ENCODE peak calls at places on chromosomes 3 and 15, in six cellular contexts. N, L, O, G, R and S are unnamed samples.

GRCh38 chr3:170467560-170467959 is 48.9 kb downstream of the CLDN11 start:
- DNase-seq in N (no peak), R (no peak), O (no peak), L (no peak), G (no peak), S (no peak)

GRCh38 chr3:69086133-69086722 is 1.5 kb downstream of the ARL6IP5 start:
- DNase-seq in L (peak), R (peak), O (peak), G (peak), N (peak), S (peak)

GRCh38 chr15:51341366-51342248 is at the start of gene GLDN:
- DNase-seq in O (peak), G (peak), N (peak), L (peak), R (no peak), S (no peak)

GRCh38 chr15:45102226-45102625 is 11.7 kb downstream of the DUOX2 start:
- DNase-seq in O (no peak), L (no peak), R (peak), G (no peak), N (peak), S (no peak)

GRCh38 chr3:46298871-46299607 is 54.9 kb upstream of the CCR2 start:
- DNase-seq in O (no peak), L (no peak), G (no peak), N (no peak), R (no peak), S (no peak)

GRCh38 chr3:185693985-185694675 is 108.0 kb downstream of the SENP2 start:
- DNase-seq in G (no peak), R (no peak), N (no peak), L (peak), O (no peak), S (no peak)

GRCh38 chr3:134852893-134853351 is 57.9 kb downstream of the EPHB1 start:
- DNase-seq in G (no peak), N (no peak), R (no peak), O (no peak), L (no peak), S (no peak)

GRCh38 chr15:91706366-91707032 is 147.0 kb upstream of the SLCO3A1 start:
- DNase-seq in L (peak), O (peak), N (peak), G (peak), R (peak), S (peak)

GRCh38 chr3:8653800-8654408 is 9.3 kb upstream of the SSUH2 start:
- DNase-seq in N (no peak), L (no peak), G (no peak), R (no peak), O (no peak), S (no peak)

GRCh38 chr3:136023264-136023978 is 57.9 kb downstream of the PPP2R3A start:
- DNase-seq in O (peak), G (no peak), L (no peak), N (no peak), R (no peak), S (peak)

GRCh38 chr3:42681361-42682038 is 3.8 kb upstream of the KLHL40 start:
- DNase-seq in G (peak), L (no peak), R (no peak), N (no peak), O (no peak), S (no peak)

GRCh38 chr15:77634266-77634962 is 1.7 kb upstream of the LINGO1 start:
- DNase-seq in R (no peak), G (peak), O (peak), N (peak), L (peak), S (peak)

GRCh38 chr15:63233667-63234419 is 43.6 kb upstream of the APH1B start:
- DNase-seq in R (no peak), N (no peak), G (no peak), O (no peak), L (peak), S (no peak)

GRCh38 chr15:25884354-25884753 is 21.2 kb upstream of the ATP10A start:
- DNase-seq in G (no peak), L (no peak), R (no peak), O (no peak), N (no peak), S (no peak)

GRCh38 chr3:24521306-24522154 is 26.9 kb upstream of the THRB start:
- DNase-seq in N (peak), R (peak), G (peak), L (peak), O (peak), S (no peak)
- TF ChIP-seq CTCF in N (no peak), R (no peak), G (peak), L (no peak), O (peak), S (no peak)

DNA sequence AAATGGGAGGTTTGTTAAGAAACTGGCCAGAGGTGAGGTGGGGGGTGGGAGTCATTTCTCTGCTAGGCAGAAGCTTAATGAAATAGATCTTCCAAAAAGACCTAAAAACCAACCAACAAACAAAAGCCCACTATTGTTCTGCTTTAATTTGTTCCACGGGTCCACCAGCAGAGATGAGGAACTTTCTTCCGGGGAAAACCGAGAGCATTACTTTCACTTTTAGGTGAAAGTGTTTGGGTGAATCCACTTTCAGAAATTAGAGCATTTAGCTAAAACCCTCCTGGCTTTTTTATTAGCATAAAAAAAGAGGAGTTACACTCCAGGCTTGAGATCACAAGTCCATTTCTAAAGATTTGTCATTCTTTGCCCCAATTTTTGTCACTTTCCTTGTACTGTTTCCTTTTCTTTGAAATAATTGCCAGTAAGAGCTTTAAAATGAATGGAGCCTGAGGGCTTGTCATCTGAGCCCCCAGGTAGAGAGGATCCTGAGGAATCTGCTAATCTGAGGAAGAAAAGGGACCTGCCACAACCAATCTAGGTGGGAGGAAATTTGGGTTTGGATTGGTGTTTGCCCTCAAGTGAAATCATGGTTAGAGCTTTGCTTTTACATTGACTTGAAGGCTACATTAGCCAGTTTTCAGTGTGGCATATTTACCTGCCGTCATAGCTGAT is 667.6 kb downstream of the NAALADL2 start:
- DNase-seq in R (no peak), O (no peak), G (no peak), N (no peak), L (no peak), S (no peak)
- H3K4me3 ChIP-seq in R (peak), O (no peak), G (peak), N (peak), L (peak), S (no peak)

DNA sequence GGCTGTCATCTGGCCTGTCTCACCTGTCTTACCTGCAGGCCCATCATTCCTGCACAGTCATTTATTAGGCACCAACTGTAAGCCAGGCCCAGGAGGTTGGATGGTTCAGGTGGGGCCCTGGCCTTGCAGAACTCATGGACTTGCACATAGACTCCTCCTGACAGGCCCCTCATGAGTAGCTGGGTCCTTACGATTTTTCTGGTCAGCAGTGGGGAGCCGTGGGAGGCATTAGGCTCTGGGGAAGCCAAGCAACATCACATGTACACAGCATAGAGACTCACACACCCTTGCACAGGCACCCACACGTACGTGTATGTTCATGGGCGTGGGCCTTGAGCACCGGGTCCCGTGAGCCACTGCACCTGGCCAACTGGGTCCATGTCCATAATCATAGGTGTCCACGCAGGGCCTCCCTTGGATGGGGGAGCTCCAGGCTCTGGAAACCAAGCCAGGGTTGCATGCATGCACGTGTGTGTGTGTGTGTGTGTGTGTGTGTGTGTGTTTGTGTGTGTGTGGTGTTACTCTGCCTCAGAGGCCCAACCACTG is 20.3 kb downstream of the CISH start:
- DNase-seq in N (no peak), O (no peak), G (no peak), L (no peak), R (no peak), S (no peak)
- TF ChIP-seq CTCF in N (no peak), O (no peak), G (no peak), L (no peak), R (no peak), S (no peak)

GRCh38 chr3:168653255-168653654 is 557.5 kb upstream of the GOLIM4 start:
- DNase-seq in N (no peak), R (no peak), G (no peak), L (no peak), O (no peak), S (no peak)

GRCh38 chr3:168648321-168648720 is 552.6 kb upstream of the GOLIM4 start:
- DNase-seq in O (no peak), L (no peak), G (no peak), R (no peak), N (no peak), S (no peak)

GRCh38 chr3:168647582-168647981 is 551.9 kb upstream of the GOLIM4 start:
- DNase-seq in N (no peak), G (no peak), O (no peak), L (no peak), R (no peak), S (no peak)
- H3K4me3 ChIP-seq in N (no peak), G (no peak), O (no peak), L (no peak), R (no peak), S (no peak)

GRCh38 chr3:127020543-127020942 is 37.6 kb downstream of the PLXNA1 start:
- DNase-seq in G (no peak), N (no peak), O (no peak), L (no peak), R (no peak), S (no peak)
- TF ChIP-seq CTCF in G (no peak), N (no peak), O (no peak), L (no peak), R (no peak), S (no peak)

DNA sequence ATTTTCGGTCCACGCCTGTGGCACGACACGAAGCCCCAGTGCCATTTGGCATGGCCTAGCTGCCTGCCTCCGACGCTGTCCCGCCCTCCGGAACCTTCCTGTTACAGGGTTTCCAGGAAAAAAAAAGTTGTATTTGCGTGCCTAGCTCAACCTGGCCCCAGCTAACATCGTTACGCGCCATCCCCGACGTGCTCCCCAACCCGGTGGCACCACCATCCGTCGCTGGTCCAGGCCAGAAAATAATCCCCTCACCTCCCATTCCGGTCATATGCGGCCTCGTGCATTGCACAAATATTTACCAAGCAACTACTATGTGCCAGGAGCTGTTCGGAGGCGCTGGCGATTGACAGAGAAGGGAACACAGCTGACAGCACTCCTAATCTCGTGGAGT is 1.4 kb upstream of the CYP1A1 start:
- DNase-seq in O (no peak), R (no peak), G (no peak), L (no peak), N (no peak), S (no peak)
- H3K4me3 ChIP-seq in O (no peak), R (peak), G (peak), L (peak), N (peak), S (no peak)

DNA sequence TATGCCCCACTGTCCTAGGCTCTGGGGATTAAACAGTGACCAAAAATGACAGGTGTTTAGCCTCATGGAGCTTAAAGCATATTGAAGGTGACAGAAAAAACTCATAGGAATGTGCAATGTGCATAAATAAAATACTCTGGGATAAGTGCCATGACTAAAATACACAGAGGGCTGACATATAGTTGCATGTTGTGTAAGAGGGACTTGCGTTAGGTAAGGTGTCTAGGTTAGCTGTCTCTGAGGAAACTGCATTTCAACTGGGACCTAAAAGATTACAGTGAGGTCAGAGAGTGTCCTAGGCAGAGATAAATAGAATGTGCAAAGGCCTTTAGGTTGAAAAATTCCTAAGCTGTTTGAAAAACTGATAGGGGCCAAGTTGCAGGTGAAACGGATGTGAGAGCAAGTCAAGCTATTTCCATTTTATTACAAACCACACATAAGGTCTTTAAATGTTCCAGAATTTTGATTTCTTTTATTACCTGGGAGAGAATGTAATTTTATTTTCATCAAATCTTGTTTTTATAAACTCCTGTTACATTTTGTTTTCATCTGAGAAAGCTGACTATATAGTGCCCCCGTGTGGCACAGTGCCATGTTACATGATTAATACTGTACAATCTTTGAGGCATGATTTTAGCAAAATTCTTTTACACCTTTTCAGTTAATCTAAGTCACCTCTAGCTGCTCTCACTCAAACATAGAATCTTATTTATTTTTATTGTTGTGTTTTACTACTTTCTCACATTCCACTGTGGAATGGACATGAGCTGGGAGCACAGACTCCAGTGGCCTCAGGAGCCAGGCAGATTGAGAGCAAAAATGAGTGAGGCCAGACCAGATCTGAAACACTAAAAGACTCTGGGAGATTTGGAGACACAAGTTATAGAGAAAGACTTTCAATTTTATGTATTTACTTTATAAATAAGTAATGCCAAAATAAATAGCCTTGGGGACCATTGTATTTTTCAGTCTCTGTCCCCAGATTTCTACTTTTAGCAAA is 259.6 kb upstream of the ZNF717 start:
- DNase-seq in N (no peak), L (peak), O (peak), R (no peak), G (no peak), S (no peak)
- TF ChIP-seq CTCF in N (no peak), L (peak), O (peak), R (no peak), G (peak), S (peak)

GRCh38 chr3:2978977-2979732 is 131.0 kb downstream of the IL5RA start:
- DNase-seq in L (no peak), N (no peak), R (no peak), O (no peak), G (no peak), S (no peak)
- H3K4me3 ChIP-seq in L (no peak), N (no peak), R (no peak), O (no peak), G (no peak), S (no peak)

GRCh38 chr3:12472000-12472399 is 12.3 kb upstream of the TSEN2 start:
- DNase-seq in R (no peak), O (no peak), L (no peak), G (no peak), N (no peak), S (no peak)
- TF ChIP-seq CTCF in R (no peak), O (no peak), L (no peak), G (no peak), N (no peak), S (no peak)

GRCh38 chr3:112642912-112643506 is 2.1 kb upstream of the CCDC80 start:
- DNase-seq in N (peak), O (peak), R (peak), G (peak), L (peak), S (peak)
- H3K4me3 ChIP-seq in N (no peak), O (no peak), R (peak), G (peak), L (no peak), S (no peak)